ENCODE peak calls at places on chromosomes 2 and 18, in four cellular contexts. Y is neuronal stem cell, V is mesendoderm, O is IMR-90. G is an unnamed sample.

GRCh38 chr2:12469053-12469625 is 247.6 kb upstream of the TRIB2 start:
- DNase-seq in Y (no peak), V (no peak), O (peak; percentile 52), G (no peak)

GRCh38 chr18:61606759-61607158 is 273.5 kb downstream of the CDH20 start:
- DNase-seq in Y (peak; percentile 2), V (peak; percentile 99), O (peak; percentile 93), G (peak; percentile 63)

GRCh38 chr2:129191530-129191929 is 787.9 kb upstream of the RAB6C start:
- DNase-seq in Y (peak; percentile 12), V (peak; percentile 96), O (no peak), G (peak; percentile 55)

GRCh38 chr18:75691483-75691882 is 264.0 kb upstream of the SMIM21 start:
- DNase-seq in Y (no peak), V (peak; percentile 45), O (no peak), G (no peak)

GRCh38 chr18:741931-742512 is 29.6 kb upstream of the ENOSF1 start:
- DNase-seq in Y (no peak), V (peak; percentile 58), O (peak; percentile 63), G (no peak)

GRCh38 chr2:75454221-75454620 is 106.5 kb downstream of the EVA1A start:
- DNase-seq in Y (no peak), V (no peak), O (no peak), G (no peak)

GRCh38 chr2:138818479-138818878 is 38.3 kb upstream of the NXPH2 start:
- DNase-seq in Y (no peak), V (peak; percentile 48), O (no peak), G (no peak)

GRCh38 chr18:478679-479078 is 21.8 kb downstream of the COLEC12 start:
- DNase-seq in Y (no peak), V (no peak), O (peak; percentile 76), G (no peak)

GRCh38 chr18:79242246-79242645 is 153.5 kb upstream of the NFATC1 start:
- DNase-seq in Y (no peak), V (no peak), O (peak; percentile 4), G (no peak)

GRCh38 chr2:236748801-236749200 is 179.2 kb downstream of the ACKR3 start:
- DNase-seq in Y (no peak), V (peak; percentile 23), O (no peak), G (peak; percentile 86)

GRCh38 chr2:219442206-219443015 is 7.8 kb downstream of the SPEG start:
- DNase-seq in Y (no peak), V (no peak), O (no peak), G (peak; percentile 15)

GRCh38 chr2:85913854-85914524 is 25.2 kb upstream of the ST3GAL5 start:
- DNase-seq in Y (no peak), V (no peak), O (peak; percentile 57), G (no peak)

GRCh38 chr2:100391735-100392515 is 25.5 kb downstream of the CHST10 start:
- DNase-seq in Y (no peak), V (no peak), O (no peak), G (no peak)

GRCh38 chr2:45259144-45259543 is 249.9 kb upstream of the SIX2 start:
- DNase-seq in Y (no peak), V (peak; percentile 35), O (no peak), G (no peak)

GRCh38 chr2:58923869-58924268 is 682.7 kb upstream of the FANCL start:
- DNase-seq in Y (no peak), V (no peak), O (peak; percentile 94), G (peak; percentile 47)

DNA sequence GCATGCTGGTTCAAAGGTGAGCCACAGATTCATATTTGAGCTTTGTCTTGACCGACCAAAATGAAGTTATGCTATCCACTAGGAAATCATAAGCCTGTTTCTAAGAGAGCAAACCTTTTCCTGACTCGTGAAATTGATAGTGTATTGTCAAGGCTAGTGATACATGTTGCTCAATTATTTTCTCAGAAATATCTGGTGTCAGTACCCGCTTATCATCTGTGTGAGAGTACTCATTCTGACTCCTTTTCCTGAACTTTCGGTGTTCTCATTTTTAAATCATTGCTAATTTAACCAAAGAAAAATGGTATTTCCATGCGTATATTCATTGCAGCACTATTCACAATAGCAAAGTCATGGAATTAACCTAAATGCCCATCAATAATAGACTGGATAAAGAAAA is 56.2 kb downstream of the SGPP2 start:
- DNase-seq in Y (no peak), V (no peak), O (no peak), G (no peak)
- H3K27me3 ChIP-seq in Y (no peaks in the 10 kb centered on the region), V (no peaks in the 10 kb centered on the region), O (peaks cover 2% of the 10 kb centered on the region), G (no peaks in the 10 kb centered on the region)

GRCh38 chr2:25699206-25699605 is 25.8 kb upstream of the DTNB start:
- DNase-seq in Y (no peak), V (no peak), O (no peak), G (no peak)

GRCh38 chr2:25701801-25702200 is 28.4 kb upstream of the DTNB start:
- DNase-seq in Y (no peak), V (no peak), O (no peak), G (no peak)

GRCh38 chr2:25700221-25700660 is 26.9 kb upstream of the DTNB start:
- DNase-seq in Y (no peak), V (peak; percentile 32), O (peak; percentile 59), G (peak; percentile 52)

GRCh38 chr2:25698752-25699151 is 25.4 kb upstream of the DTNB start:
- DNase-seq in Y (no peak), V (no peak), O (peak; percentile 36), G (no peak)

DNA sequence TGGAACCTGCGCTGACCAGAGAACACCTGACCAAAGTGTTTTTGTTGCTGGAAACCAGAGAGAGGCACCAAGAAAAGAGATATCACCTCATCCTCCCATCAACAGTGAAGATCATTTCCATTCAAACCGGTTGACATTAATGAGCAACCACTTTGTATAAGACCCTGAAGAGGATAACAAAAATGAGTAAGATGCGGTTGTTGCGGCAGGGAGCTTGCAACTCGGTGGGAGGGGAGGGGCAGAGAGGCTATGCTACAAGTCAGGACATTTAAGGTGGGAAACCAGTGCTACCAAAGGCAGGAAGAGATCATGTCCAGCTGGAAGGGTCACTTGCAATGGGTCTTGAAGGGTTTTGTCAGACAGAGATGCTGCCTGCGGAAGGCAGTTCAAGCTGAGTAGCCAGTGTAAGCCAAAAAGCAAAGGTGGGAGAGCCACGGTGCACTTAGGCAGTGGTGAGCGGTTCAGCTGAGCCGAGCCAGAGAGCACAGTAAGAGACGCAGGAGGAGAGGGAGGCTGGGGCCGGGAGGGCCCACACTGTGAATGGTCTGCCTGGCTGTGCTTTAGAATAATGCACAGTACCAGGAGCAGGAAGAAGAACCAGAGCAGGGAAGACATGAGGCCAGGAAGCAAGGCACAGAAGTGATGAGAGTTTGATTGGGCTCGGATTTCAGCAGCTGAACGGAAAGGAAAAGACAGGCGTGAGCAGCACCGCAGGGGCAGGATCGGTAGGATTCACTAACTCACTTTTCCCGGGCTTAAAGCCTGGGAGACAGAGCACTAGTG is 24.4 kb upstream of the DTNB start:
- DNase-seq in Y (no peak), V (peak; percentile 20), O (no peak), G (no peak)
- H3K18ac ChIP-seq in Y (peak overlapping the region; percentile 3), V (no peak overlapping the region), O (no peak overlapping the region), G (no peak overlapping the region)

GRCh38 chr18:35029770-35030169 is 11.4 kb upstream of the MAPRE2 start:
- DNase-seq in Y (no peak), V (no peak), O (no peak), G (no peak)
- H3K9ac ChIP-seq in Y (no peak overlapping the region), V (no peak overlapping the region), O (no peak overlapping the region), G (no peak overlapping the region)

DNA sequence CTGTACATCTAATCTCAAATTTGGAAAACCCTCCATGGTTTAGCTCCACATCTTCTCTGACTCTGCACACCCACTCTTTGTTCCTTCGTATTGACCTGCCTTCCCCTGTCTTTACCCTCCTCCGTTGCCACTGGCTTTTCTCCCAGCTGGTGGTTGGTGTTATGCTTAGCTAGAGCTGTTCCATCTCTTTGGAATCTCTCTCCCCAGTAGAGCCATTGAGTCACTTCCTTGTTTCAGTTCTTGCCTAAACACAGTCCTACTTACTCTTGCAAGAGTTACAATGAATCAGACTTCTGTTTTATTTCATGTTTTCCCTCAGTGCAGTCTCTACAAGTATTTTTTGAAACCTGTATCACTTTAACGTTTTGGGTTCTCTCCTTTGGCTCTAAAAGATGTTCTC is 263.9 kb downstream of the LTBP1 start:
- DNase-seq in Y (no peak), V (peak; percentile 39), O (peak; percentile 99), G (no peak)
- H3K27me3 ChIP-seq in Y (no peaks in the 10 kb centered on the region), V (no peaks in the 10 kb centered on the region), O (no peaks in the 10 kb centered on the region), G (no peaks in the 10 kb centered on the region)

GRCh38 chr2:54814367-54815155 is 91.1 kb downstream of the EML6 start:
- DNase-seq in Y (no peak), V (no peak), O (no peak), G (no peak)
- H3K18ac ChIP-seq in Y (no peak overlapping the region), V (no peak overlapping the region), O (no peak overlapping the region), G (no peak overlapping the region)

G was measured in trophoblast cell.